ENCODE peak calls at places on chromosomes 5 and 9, in ten cellular contexts. Z is thyroid gland; F is mesendoderm; R is IMR-90; W is adrenal gland; M is CD8-positive, alpha-beta T cell; X is CD8-positive, alpha-beta memory T cell; G is spleen; L is effector memory CD4-positive, alpha-beta T cell; N is neural progenitor cell. Y is an unnamed sample.

GRCh38 chr5:82365744-82366228 is 87.6 kb upstream of the RPS23 start:
- DNase-seq in L (no peak), R (peak), F (no peak), X (no peak), M (no peak), Z (no peak), W (no peak), N (no peak), G (no peak), Y (peak)

GRCh38 chr5:83993803-83994202 is 273.1 kb upstream of the HAPLN1 start:
- DNase-seq in F (no peak), L (no peak), M (no peak), W (no peak), Z (no peak), R (peak), N (no peak), X (no peak), G (no peak), Y (no peak)

GRCh38 chr9:85502815-85503643 is 238.7 kb downstream of the AGTPBP1 start:
- DNase-seq in W (no peak), F (no peak), M (no peak), X (no peak), R (no peak), Z (no peak), L (no peak), N (no peak), G (no peak), Y (no peak)

GRCh38 chr9:83070257-83070656 is 7.3 kb upstream of the RASEF start:
- DNase-seq in W (no peak), N (no peak), F (no peak), X (no peak), M (no peak), Z (no peak), L (no peak), R (peak), G (no peak), Y (no peak)

GRCh38 chr5:172637122-172637580 is 3.9 kb upstream of the NEURL1B start:
- DNase-seq in R (no peak), W (no peak), M (no peak), L (no peak), X (no peak), G (no peak), F (no peak), N (no peak), Z (no peak), Y (no peak)

GRCh38 chr5:181166812-181167733 is 19.7 kb downstream of the OR2V2 start:
- DNase-seq in Z (no peak), M (no peak), G (no peak), F (no peak), R (no peak), X (no peak), N (no peak), W (no peak), L (no peak), Y (no peak)

GRCh38 chr5:19886123-19886921 is 101.7 kb downstream of the CDH18 start:
- DNase-seq in N (no peak), W (no peak), L (no peak), R (peak), G (no peak), Z (no peak), M (no peak), F (peak), X (no peak), Y (peak)

GRCh38 chr9:137834846-137835546 is 42.6 kb upstream of the CACNA1B start:
- DNase-seq in W (no peak), R (no peak), Z (no peak), N (no peak), L (no peak), G (no peak), F (no peak), M (no peak), X (no peak), Y (no peak)

DNA sequence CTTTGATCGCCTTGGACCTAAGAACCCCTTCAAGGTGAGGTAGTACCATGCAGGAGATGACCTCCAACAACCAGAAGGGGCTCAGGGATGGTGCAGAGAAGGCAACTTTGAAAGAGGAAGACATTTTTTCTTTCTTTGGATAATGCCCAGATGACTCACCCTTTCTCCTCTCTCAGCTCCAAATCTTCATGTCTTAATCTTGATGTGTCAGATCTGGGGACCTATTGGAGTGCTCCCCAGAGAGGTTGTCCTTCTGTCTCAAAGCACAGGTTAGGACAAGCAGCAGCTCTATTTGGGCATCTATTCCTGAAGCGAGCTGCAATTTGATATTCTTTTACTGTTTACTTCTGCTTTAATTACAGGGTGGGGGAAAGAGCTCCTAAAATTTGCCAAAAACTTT is 229.9 kb upstream of the MAP3K1 start:
- DNase-seq in M (no peak), G (no peak), F (no peak), N (no peak), R (peak), L (no peak), W (no peak), Z (no peak), X (no peak), Y (no peak)
- H3K27ac ChIP-seq in M (no peak), G (peak), F (no peak), N (peak), R (no peak), L (no peak), W (peak), Z (peak), X (no peak), Y (no peak)

GRCh38 chr5:179796877-179797608 is 3.3 kb downstream of the LTC4S start:
- DNase-seq in X (no peak), N (no peak), G (peak), Z (no peak), M (no peak), R (no peak), L (no peak), W (no peak), F (no peak), Y (no peak)
- H3K27ac ChIP-seq in X (no peak), N (no peak), G (peak), Z (peak), M (no peak), R (no peak), L (no peak), W (peak), F (no peak), Y (no peak)

DNA sequence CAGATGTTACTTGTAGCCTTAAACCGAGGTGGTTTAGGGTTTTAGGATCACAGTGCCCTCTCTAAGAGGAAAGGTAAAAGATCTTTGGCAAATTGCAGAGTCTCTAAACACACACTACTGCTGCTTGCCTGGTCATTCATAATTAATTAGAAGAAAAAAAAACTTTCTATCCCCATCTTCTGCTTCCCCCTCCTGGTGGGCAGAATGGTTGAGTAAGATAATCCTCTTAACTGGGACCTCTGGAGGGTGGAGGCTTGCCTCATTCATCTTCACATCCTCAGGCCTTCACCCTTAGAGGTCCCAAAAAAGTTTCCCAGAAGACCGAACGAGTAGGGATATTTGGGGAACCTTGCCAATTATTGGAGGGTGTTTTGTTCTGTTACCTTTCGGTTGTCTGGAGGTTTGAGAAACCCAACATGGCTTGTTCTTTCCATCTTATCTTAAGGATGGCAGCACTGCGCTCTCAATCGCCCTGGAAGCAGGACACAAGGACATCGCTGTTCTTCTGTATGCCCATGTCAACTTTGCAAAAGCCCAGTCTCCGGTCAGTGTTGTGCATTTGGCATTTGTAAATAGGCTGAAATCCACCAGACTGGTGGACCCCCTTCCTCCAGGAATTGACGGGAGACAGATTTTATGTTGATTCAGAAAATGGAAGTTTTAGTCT is 97.3 kb upstream of the DMRT1 start:
- DNase-seq in X (no peak), L (no peak), W (no peak), R (no peak), Z (no peak), N (no peak), M (no peak), F (no peak), G (no peak), Y (no peak)
- H3K27ac ChIP-seq in X (no peak), L (no peak), W (no peak), R (no peak), Z (no peak), N (no peak), M (no peak), F (no peak), G (no peak), Y (no peak)

GRCh38 chr5:113901718-113902117 is 388.2 kb downstream of the YTHDC2 start:
- DNase-seq in X (no peak), N (no peak), Z (no peak), M (no peak), W (no peak), L (no peak), R (no peak), F (no peak), G (no peak), Y (no peak)
- H3K27ac ChIP-seq in X (no peak), N (no peak), Z (no peak), M (no peak), W (no peak), L (no peak), R (no peak), F (no peak), G (no peak), Y (no peak)

GRCh38 chr9:14011799-14012560 is 302.0 kb downstream of the NFIB start:
- DNase-seq in L (no peak), R (no peak), Z (no peak), G (no peak), F (no peak), W (no peak), M (no peak), X (no peak), N (no peak), Y (no peak)

GRCh38 chr9:14018061-14018460 is 295.9 kb downstream of the NFIB start:
- DNase-seq in X (no peak), F (no peak), Z (no peak), R (peak), N (no peak), W (peak), L (no peak), G (no peak), M (no peak), Y (peak)

GRCh38 chr9:14014209-14014608 is 299.7 kb downstream of the NFIB start:
- DNase-seq in X (no peak), L (no peak), Z (no peak), W (no peak), R (no peak), N (no peak), M (no peak), G (no peak), F (no peak), Y (no peak)

GRCh38 chr9:14014744-14015143 is 299.2 kb downstream of the NFIB start:
- DNase-seq in G (no peak), R (no peak), M (no peak), F (no peak), X (no peak), N (no peak), Z (no peak), L (no peak), W (no peak), Y (no peak)
- H3K27ac ChIP-seq in G (no peak), R (no peak), M (no peak), F (no peak), X (no peak), N (no peak), Z (no peak), L (no peak), W (no peak), Y (no peak)

GRCh38 chr9:97072285-97072770 is 33.4 kb upstream of the CTSV start:
- DNase-seq in Z (no peak), W (no peak), R (no peak), X (no peak), F (no peak), N (no peak), L (no peak), M (no peak), G (no peak), Y (no peak)

GRCh38 chr9:97064171-97064570 is 25.2 kb upstream of the CTSV start:
- DNase-seq in F (peak), L (no peak), M (no peak), G (no peak), N (no peak), X (no peak), R (no peak), W (no peak), Z (no peak), Y (no peak)

GRCh38 chr9:97067490-97067889 is 28.5 kb upstream of the CTSV start:
- DNase-seq in W (no peak), N (no peak), X (no peak), L (no peak), G (no peak), Z (no peak), R (no peak), M (no peak), F (no peak), Y (no peak)
- H3K27ac ChIP-seq in W (no peak), N (no peak), X (no peak), L (no peak), G (no peak), Z (no peak), R (no peak), M (no peak), F (no peak), Y (no peak)

GRCh38 chr5:170219615-170220014 is 13.2 kb upstream of the C5orf58 start:
- DNase-seq in F (peak), X (no peak), G (no peak), Z (no peak), M (no peak), W (no peak), L (no peak), R (peak), N (no peak), Y (peak)
- H3K27ac ChIP-seq in F (no peak), X (no peak), G (no peak), Z (no peak), M (no peak), W (no peak), L (no peak), R (no peak), N (no peak), Y (peak)

GRCh38 chr5:58775699-58776098 is 192.8 kb downstream of the RAB3C start:
- DNase-seq in W (no peak), X (no peak), R (no peak), N (no peak), G (no peak), M (no peak), L (no peak), F (peak), Z (no peak), Y (no peak)

GRCh38 chr5:58770131-58770530 is 187.3 kb downstream of the RAB3C start:
- DNase-seq in L (no peak), R (no peak), Z (no peak), N (no peak), M (no peak), F (no peak), G (no peak), X (no peak), W (no peak), Y (no peak)

GRCh38 chr5:58773744-58774441 is 191.0 kb downstream of the RAB3C start:
- DNase-seq in W (peak), G (no peak), X (no peak), Z (peak), N (no peak), M (no peak), R (no peak), F (no peak), L (no peak), Y (no peak)

GRCh38 chr5:58774979-58775378 is 192.1 kb downstream of the RAB3C start:
- DNase-seq in W (no peak), N (no peak), X (no peak), G (no peak), M (no peak), F (no peak), R (no peak), L (no peak), Z (no peak), Y (no peak)

GRCh38 chr5:58771750-58772149 is 188.9 kb downstream of the RAB3C start:
- DNase-seq in L (no peak), N (no peak), G (no peak), M (no peak), W (no peak), Z (no peak), R (no peak), X (no peak), F (no peak), Y (no peak)
- H3K27ac ChIP-seq in L (no peak), N (no peak), G (no peak), M (no peak), W (no peak), Z (no peak), R (no peak), X (no peak), F (no peak), Y (no peak)

GRCh38 chr5:80615266-80615914 is 39.1 kb upstream of the MSH3 start:
- DNase-seq in F (no peak), R (no peak), Z (no peak), L (no peak), X (no peak), M (no peak), W (no peak), N (peak), G (no peak), Y (no peak)

GRCh38 chr5:80623911-80624457 is 30.5 kb upstream of the MSH3 start:
- DNase-seq in R (no peak), G (no peak), N (peak), F (no peak), M (no peak), Z (no peak), L (no peak), W (no peak), X (no peak), Y (no peak)

GRCh38 chr5:80622756-80623155 is 31.7 kb upstream of the MSH3 start:
- DNase-seq in X (no peak), W (no peak), L (no peak), G (no peak), F (no peak), Z (no peak), N (no peak), R (no peak), M (no peak), Y (no peak)

GRCh38 chr5:80619081-80619480 is 35.4 kb upstream of the MSH3 start:
- DNase-seq in L (no peak), F (no peak), R (no peak), X (no peak), N (no peak), W (no peak), Z (no peak), G (no peak), M (no peak), Y (no peak)

DNA sequence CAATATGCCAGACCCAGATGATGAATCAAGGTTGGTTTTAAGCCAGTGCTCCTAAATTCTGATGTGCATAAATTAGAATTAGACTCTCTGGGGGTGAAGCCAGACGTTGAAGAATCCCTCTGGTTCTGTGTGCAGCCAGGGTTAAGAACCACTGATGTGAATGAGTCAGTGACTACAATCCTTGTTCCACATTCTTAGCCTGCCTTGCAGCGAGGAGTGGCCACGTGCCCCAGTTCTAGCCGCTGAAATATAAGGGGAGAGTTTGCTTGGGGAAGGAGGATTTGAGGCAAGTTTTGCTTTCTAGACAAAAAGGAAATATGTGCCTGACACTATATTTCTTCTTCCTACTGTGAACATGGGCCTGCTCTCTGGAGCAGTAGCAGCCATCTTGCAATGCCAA is 34.2 kb upstream of the MSH3 start:
- DNase-seq in N (no peak), R (peak), X (no peak), Z (no peak), M (no peak), G (no peak), L (no peak), F (no peak), W (no peak), Y (peak)
- H3K27ac ChIP-seq in N (no peak), R (no peak), X (no peak), Z (no peak), M (no peak), G (no peak), L (no peak), F (no peak), W (no peak), Y (no peak)

Y was measured in brain microvascular endothelial cell.